ENCODE peak calls at places on chromosome 4, in eight cellular contexts. One of them, this sample, is unnamed.

GRCh38 chr4:153421980-153422379 is 44.2 kb upstream of the TMEM131L start:
- DNase-seq in SK-N-SH: no peak
- DNase-seq in HuH-7.5: no peak
- DNase-seq in brain microvascular endothelial cell: no peak
- DNase-seq in uterus: no peak
- DNase-seq in NCI-H146: no peak
- DNase-seq in frontal cortex: no peak
- DNase-seq in CD8-positive, alpha-beta memory T cell: no peak
- DNase-seq in this sample: no peak

GRCh38 chr4:7777017-7777710 is 162.5 kb downstream of the AFAP1 start:
- DNase-seq in SK-N-SH: no peak
- DNase-seq in HuH-7.5: no peak
- DNase-seq in brain microvascular endothelial cell: no peak
- DNase-seq in uterus: no peak
- DNase-seq in NCI-H146: peak
- DNase-seq in frontal cortex: no peak
- DNase-seq in CD8-positive, alpha-beta memory T cell: no peak
- DNase-seq in this sample: no peak

GRCh38 chr4:127844605-127845116 is 36.0 kb upstream of the PLK4 start:
- DNase-seq in SK-N-SH: no peak
- DNase-seq in HuH-7.5: no peak
- DNase-seq in brain microvascular endothelial cell: no peak
- DNase-seq in uterus: no peak
- DNase-seq in NCI-H146: no peak
- DNase-seq in frontal cortex: no peak
- DNase-seq in CD8-positive, alpha-beta memory T cell: no peak
- DNase-seq in this sample: no peak

GRCh38 chr4:3201718-3202702 is 46.9 kb upstream of the MSANTD1 start:
- DNase-seq in SK-N-SH: no peak
- DNase-seq in HuH-7.5: no peak
- DNase-seq in brain microvascular endothelial cell: peak
- DNase-seq in uterus: no peak
- DNase-seq in NCI-H146: no peak
- DNase-seq in frontal cortex: no peak
- DNase-seq in CD8-positive, alpha-beta memory T cell: peak
- DNase-seq in this sample: no peak

GRCh38 chr4:118743867-118744266 is 58.7 kb downstream of the METTL14 start:
- DNase-seq in SK-N-SH: no peak
- DNase-seq in HuH-7.5: no peak
- DNase-seq in brain microvascular endothelial cell: peak
- DNase-seq in uterus: no peak
- DNase-seq in NCI-H146: no peak
- DNase-seq in frontal cortex: no peak
- DNase-seq in CD8-positive, alpha-beta memory T cell: no peak
- DNase-seq in this sample: no peak

GRCh38 chr4:8737601-8738279 is 133.9 kb downstream of the HMX1 start:
- DNase-seq in SK-N-SH: peak
- DNase-seq in HuH-7.5: no peak
- DNase-seq in brain microvascular endothelial cell: no peak
- DNase-seq in uterus: no peak
- DNase-seq in NCI-H146: no peak
- DNase-seq in frontal cortex: no peak
- DNase-seq in CD8-positive, alpha-beta memory T cell: no peak
- DNase-seq in this sample: no peak

GRCh38 chr4:8893624-8894423 is 22.2 kb upstream of the HMX1 start:
- DNase-seq in SK-N-SH: no peak
- DNase-seq in HuH-7.5: no peak
- DNase-seq in brain microvascular endothelial cell: no peak
- DNase-seq in uterus: no peak
- DNase-seq in NCI-H146: no peak
- DNase-seq in frontal cortex: no peak
- DNase-seq in CD8-positive, alpha-beta memory T cell: no peak
- DNase-seq in this sample: no peak

GRCh38 chr4:181278941-181279340 is 964.3 kb upstream of the TENM3 start:
- DNase-seq in SK-N-SH: no peak
- DNase-seq in HuH-7.5: no peak
- DNase-seq in brain microvascular endothelial cell: no peak
- DNase-seq in uterus: no peak
- DNase-seq in NCI-H146: no peak
- DNase-seq in frontal cortex: no peak
- DNase-seq in CD8-positive, alpha-beta memory T cell: no peak
- DNase-seq in this sample: no peak

GRCh38 chr4:150818661-150819060 is 196.4 kb downstream of the LRBA start:
- DNase-seq in SK-N-SH: no peak
- DNase-seq in HuH-7.5: no peak
- DNase-seq in brain microvascular endothelial cell: no peak
- DNase-seq in uterus: no peak
- DNase-seq in NCI-H146: no peak
- DNase-seq in frontal cortex: no peak
- DNase-seq in CD8-positive, alpha-beta memory T cell: no peak
- DNase-seq in this sample: no peak

This sample was measured in HEK293T.